ENCODE peak calls at places on chromosomes 4 and X, in four cellular contexts. U, Q, E and L are unnamed samples.

GRCh38 chr4:154313004-154313587 is 178.5 kb downstream of the DCHS2 start:
- DNase-seq in U (no peak), Q (no peak), E (no peak), L (no peak)

GRCh38 chrX:17521871-17522693 is 147.1 kb downstream of the NHS start:
- DNase-seq in U (no peak), Q (peak; percentile 1), E (no peak), L (peak; percentile 45)

GRCh38 chrX:71302461-71303213 is 1.1 kb downstream of the ITGB1BP2 start:
- DNase-seq in U (no peak), Q (no peak), E (no peak), L (no peak)

GRCh38 chr4:16194199-16194598 is 32.1 kb downstream of the TAPT1 start:
- DNase-seq in U (no peak), Q (no peak), E (no peak), L (no peak)

GRCh38 chr4:4866124-4866832 is 6.8 kb downstream of the MSX1 start:
- DNase-seq in U (no peak), Q (no peak), E (no peak), L (no peak)

GRCh38 chr4:87220094-87220831 is at the start of gene KLHL8:
- DNase-seq in U (peak; percentile 40), Q (peak; percentile 93), E (peak; percentile 75), L (peak; percentile 89)

GRCh38 chr4:26058537-26058936 is 144.5 kb downstream of the SMIM20 start:
- DNase-seq in U (peak; percentile 32), Q (no peak), E (no peak), L (no peak)

GRCh38 chr4:2441393-2442174 is 22.8 kb downstream of the CFAP99 start:
- DNase-seq in U (peak; percentile 35), Q (peak; percentile 95), E (peak; percentile 80), L (peak; percentile 91)

GRCh38 chr4:161937151-161937550 is 226.6 kb downstream of the FSTL5 start:
- DNase-seq in U (no peak), Q (no peak), E (no peak), L (no peak)

GRCh38 chr4:127856485-127857447 is 23.9 kb upstream of the PLK4 start:
- DNase-seq in U (peak; percentile 60), Q (no peak), E (no peak), L (no peak)

GRCh38 chr4:23028875-23029274 is 336.1 kb downstream of the GBA3 start:
- DNase-seq in U (no peak), Q (no peak), E (no peak), L (no peak)

GRCh38 chr4:13984996-13985780 is 357.7 kb upstream of the BOD1L1 start:
- DNase-seq in U (no peak), Q (no peak), E (no peak), L (no peak)

GRCh38 chr4:25089058-25089763 is 58.5 kb upstream of the LGI2 start:
- DNase-seq in U (no peak), Q (peak; percentile 25), E (no peak), L (no peak)

GRCh38 chrX:13013353-13014110 is 30.9 kb downstream of the FAM9C start:
- DNase-seq in U (no peak), Q (peak; percentile 48), E (no peak), L (no peak)

GRCh38 chr4:79014230-79014629 is 75.0 kb upstream of the PAQR3 start:
- DNase-seq in U (no peak), Q (no peak), E (no peak), L (no peak)

GRCh38 chrX:108070891-108071290 is 20.5 kb downstream of the PSMD10 start:
- DNase-seq in U (no peak), Q (no peak), E (no peak), L (no peak)

GRCh38 chr4:102825261-102826071 is 1.9 kb downstream of the UBE2D3 start:
- DNase-seq in U (no peak), Q (peak; percentile 63), E (peak; percentile 66), L (peak; percentile 19)

GRCh38 chr4:18444286-18444685 is 422.7 kb upstream of the LCORL start:
- DNase-seq in U (no peak), Q (no peak), E (no peak), L (no peak)

GRCh38 chrX:141989802-141990201 is 86.1 kb downstream of the MAGEC1 start:
- DNase-seq in U (no peak), Q (no peak), E (no peak), L (no peak)

GRCh38 chrX:153946910-153947769 is 2.7 kb upstream of the RENBP start:
- DNase-seq in U (no peak), Q (peak; percentile 90), E (peak; percentile 75), L (peak; percentile 88)

GRCh38 chrX:52983526-52983925 is 25.2 kb upstream of the FAM156A start:
- DNase-seq in U (no peak), Q (no peak), E (no peak), L (no peak)

GRCh38 chr4:171117457-171117856 is 695.7 kb upstream of the GALNTL6 start:
- DNase-seq in U (no peak), Q (no peak), E (no peak), L (no peak)

GRCh38 chrX:39814391-39814790 is 283.4 kb downstream of the BCOR start:
- DNase-seq in U (no peak), Q (peak; percentile 53), E (no peak), L (peak; percentile 22)

GRCh38 chr4:145934434-145935047 is 4.1 kb downstream of the ZNF827 start:
- DNase-seq in U (no peak), Q (no peak), E (no peak), L (no peak)

GRCh38 chrX:68177542-68177941 is 255.8 kb downstream of the OPHN1 start:
- DNase-seq in U (no peak), Q (peak; percentile 3), E (no peak), L (no peak)

GRCh38 chrX:44992775-44993174 is 119.8 kb downstream of the KDM6A start:
- DNase-seq in U (no peak), Q (no peak), E (no peak), L (no peak)

GRCh38 chr4:77074961-77075855 is 581 bp downstream of the CCNI start:
- DNase-seq in U (no peak), Q (peak; percentile 90), E (peak; percentile 70), L (peak; percentile 39)

GRCh38 chrX:150581093-150581775 is 12.8 kb downstream of the MTM1 start:
- DNase-seq in U (no peak), Q (no peak), E (peak; percentile 64), L (no peak)

GRCh38 chr4:55547918-55548317 is 1.2 kb upstream of the CLOCK start:
- DNase-seq in U (no peak), Q (no peak), E (no peak), L (no peak)

GRCh38 chrX:67480789-67481188 is 63.0 kb upstream of the AR start:
- DNase-seq in U (no peak), Q (no peak), E (no peak), L (no peak)

GRCh38 chr4:61805979-61806378 is 605.9 kb downstream of the ADGRL3 start:
- DNase-seq in U (no peak), Q (no peak), E (no peak), L (no peak)

GRCh38 chr4:3783691-3784306 is 17.6 kb downstream of the ADRA2C start:
- DNase-seq in U (no peak), Q (peak; percentile 44), E (no peak), L (peak; percentile 66)

GRCh38 chr4:100983426-100983825 is 363.9 kb downstream of the PPP3CA start:
- DNase-seq in U (no peak), Q (no peak), E (no peak), L (no peak)

GRCh38 chr4:34293459-34293858 is 1950.9 kb downstream of the ARAP2 start:
- DNase-seq in U (no peak), Q (no peak), E (no peak), L (no peak)

GRCh38 chr4:39181905-39182638 is at the start of gene WDR19:
- DNase-seq in U (peak; percentile 98), Q (peak; percentile 99), E (peak; percentile 99), L (peak; percentile 91)

GRCh38 chr4:158667651-158668198 is 4.0 kb downstream of the C4orf46 start:
- DNase-seq in U (no peak), Q (peak; percentile 52), E (peak; percentile 49), L (peak; percentile 44)

GRCh38 chr4:154444958-154445357 is 46.6 kb downstream of the DCHS2 start:
- DNase-seq in U (no peak), Q (peak; percentile 70), E (no peak), L (no peak)

GRCh38 chr4:10106421-10107039 is 10.1 kb downstream of the WDR1 start:
- DNase-seq in U (no peak), Q (peak; percentile 84), E (no peak), L (no peak)

GRCh38 chr4:72767903-72768817 is 199.1 kb upstream of the ADAMTS3 start:
- DNase-seq in U (no peak), Q (peak; percentile 16), E (no peak), L (no peak)

GRCh38 chrX:110588853-110589252 is 206.8 kb downstream of the CHRDL1 start:
- DNase-seq in U (no peak), Q (no peak), E (no peak), L (no peak)
- TF ChIP-seq SP1 in U (no peak), Q (no peak), E (no peak), L (no peak)

GRCh38 chr4:106208481-106209460 is 107.2 kb downstream of the TBCK start:
- DNase-seq in U (no peak), Q (no peak), E (no peak), L (no peak)
- TF ChIP-seq TARDBP in U (no peak), Q (no peak), E (no peak), L (no peak)

GRCh38 chr4:11138964-11139363 is 289.7 kb downstream of the HS3ST1 start:
- DNase-seq in U (peak; percentile 5), Q (no peak), E (no peak), L (no peak)
- TF ChIP-seq SP1 in U (no peak), Q (no peak), E (no peak), L (no peak)

GRCh38 chr4:122903766-122904165 is 18.6 kb downstream of the NUDT6 start:
- DNase-seq in U (no peak), Q (no peak), E (no peak), L (no peak)

GRCh38 chr4:122899682-122900081 is 22.7 kb downstream of the NUDT6 start:
- DNase-seq in U (no peak), Q (no peak), E (no peak), L (no peak)

GRCh38 chr4:122900314-122900713 is 22.1 kb downstream of the NUDT6 start:
- DNase-seq in U (no peak), Q (no peak), E (no peak), L (no peak)

GRCh38 chr4:122898370-122899150 is 23.8 kb downstream of the NUDT6 start:
- DNase-seq in U (no peak), Q (no peak), E (no peak), L (no peak)

GRCh38 chr4:122901621-122902020 is 20.8 kb downstream of the NUDT6 start:
- DNase-seq in U (no peak), Q (no peak), E (no peak), L (no peak)
- TF ChIP-seq TARDBP in U (no peak), Q (no peak), E (no peak), L (no peak)